ENCODE peak calls at places on chromosomes 3 and 15, in six cellular contexts. One of them, this sample, is unnamed.

GRCh38 chr3:170809021-170809974 is 60.7 kb downstream of the RPL22L1 start:
- DNase-seq in A549: peak
- DNase-seq in K562: peak
- DNase-seq in GM12878: no peak
- DNase-seq in ovary: no peak
- DNase-seq in transverse colon: peak
- DNase-seq in this sample: no peak

GRCh38 chr3:37999836-38000235 is 9.2 kb downstream of the VILL start:
- DNase-seq in ovary: peak
- DNase-seq in A549: no peak
- DNase-seq in transverse colon: no peak
- DNase-seq in K562: no peak
- DNase-seq in GM12878: no peak
- DNase-seq in this sample: peak

GRCh38 chr15:88701561-88702095 is 62.8 kb downstream of the ISG20 start:
- DNase-seq in transverse colon: peak
- DNase-seq in A549: peak
- DNase-seq in GM12878: no peak
- DNase-seq in ovary: no peak
- DNase-seq in K562: peak
- DNase-seq in this sample: no peak

GRCh38 chr15:58551084-58551763 is 119.4 kb downstream of the LIPC start:
- DNase-seq in A549: no peak
- DNase-seq in GM12878: peak
- DNase-seq in transverse colon: no peak
- DNase-seq in K562: no peak
- DNase-seq in ovary: no peak
- DNase-seq in this sample: no peak

GRCh38 chr3:69671082-69671952 is 67.9 kb upstream of the MITF start:
- DNase-seq in GM12878: no peak
- DNase-seq in transverse colon: no peak
- DNase-seq in A549: peak
- DNase-seq in K562: peak
- DNase-seq in ovary: no peak
- DNase-seq in this sample: no peak

GRCh38 chr15:39075311-39075710 is 505.6 kb upstream of the THBS1 start:
- DNase-seq in A549: no peak
- DNase-seq in transverse colon: no peak
- DNase-seq in GM12878: no peak
- DNase-seq in ovary: no peak
- DNase-seq in K562: no peak
- DNase-seq in this sample: no peak

GRCh38 chr15:38424101-38424552 is 29.8 kb upstream of the FAM98B start:
- DNase-seq in K562: no peak
- DNase-seq in ovary: no peak
- DNase-seq in transverse colon: peak
- DNase-seq in GM12878: peak
- DNase-seq in A549: no peak
- DNase-seq in this sample: no peak

GRCh38 chr3:12768579-12769527 is 9.8 kb upstream of the TMEM40 start:
- DNase-seq in transverse colon: no peak
- DNase-seq in A549: no peak
- DNase-seq in GM12878: no peak
- DNase-seq in K562: peak
- DNase-seq in ovary: no peak
- DNase-seq in this sample: no peak

GRCh38 chr15:39691229-39691628 is 91.4 kb downstream of the FSIP1 start:
- DNase-seq in A549: no peak
- DNase-seq in transverse colon: no peak
- DNase-seq in GM12878: no peak
- DNase-seq in K562: no peak
- DNase-seq in ovary: no peak
- DNase-seq in this sample: no peak

GRCh38 chr3:70832035-70832795 is 519.8 kb upstream of the MDFIC2 start:
- DNase-seq in A549: no peak
- DNase-seq in ovary: no peak
- DNase-seq in K562: no peak
- DNase-seq in GM12878: no peak
- DNase-seq in transverse colon: no peak
- DNase-seq in this sample: peak

GRCh38 chr15:77983708-77984445 is 93.6 kb downstream of the TBC1D2B start:
- DNase-seq in ovary: peak
- DNase-seq in A549: no peak
- DNase-seq in GM12878: no peak
- DNase-seq in transverse colon: no peak
- DNase-seq in K562: no peak
- DNase-seq in this sample: no peak

GRCh38 chr3:70871909-70872656 is 559.6 kb upstream of the MDFIC2 start:
- DNase-seq in A549: no peak
- DNase-seq in K562: no peak
- DNase-seq in transverse colon: no peak
- DNase-seq in ovary: no peak
- DNase-seq in GM12878: no peak
- DNase-seq in this sample: no peak

GRCh38 chr3:48034000-48034516 is 17.8 kb upstream of the MAP4 start:
- DNase-seq in K562: no peak
- DNase-seq in A549: no peak
- DNase-seq in ovary: no peak
- DNase-seq in transverse colon: no peak
- DNase-seq in GM12878: no peak
- DNase-seq in this sample: no peak

GRCh38 chr3:197494366-197495058 is 61.3 kb downstream of the BDH1 start:
- DNase-seq in ovary: no peak
- DNase-seq in K562: no peak
- DNase-seq in A549: no peak
- DNase-seq in transverse colon: peak
- DNase-seq in GM12878: no peak
- DNase-seq in this sample: no peak

GRCh38 chr3:49339947-49340800 is at the start of gene USP4:
- DNase-seq in A549: peak
- DNase-seq in K562: peak
- DNase-seq in GM12878: peak
- DNase-seq in ovary: peak
- DNase-seq in transverse colon: peak
- DNase-seq in this sample: peak

GRCh38 chr3:49339593-49339946 is 283 bp downstream of the USP4 start:
- DNase-seq in ovary: peak
- DNase-seq in GM12878: no peak
- DNase-seq in K562: peak
- DNase-seq in transverse colon: peak
- DNase-seq in A549: no peak
- DNase-seq in this sample: no peak

GRCh38 chr3:49346797-49347251 is 7.0 kb upstream of the USP4 start:
- DNase-seq in A549: no peak
- DNase-seq in GM12878: no peak
- DNase-seq in transverse colon: no peak
- DNase-seq in K562: no peak
- DNase-seq in ovary: no peak
- DNase-seq in this sample: no peak

GRCh38 chr3:49341996-49342395 is 2.1 kb upstream of the USP4 start:
- DNase-seq in GM12878: no peak
- DNase-seq in ovary: no peak
- DNase-seq in A549: no peak
- DNase-seq in K562: no peak
- DNase-seq in transverse colon: no peak
- DNase-seq in this sample: no peak

DNA sequence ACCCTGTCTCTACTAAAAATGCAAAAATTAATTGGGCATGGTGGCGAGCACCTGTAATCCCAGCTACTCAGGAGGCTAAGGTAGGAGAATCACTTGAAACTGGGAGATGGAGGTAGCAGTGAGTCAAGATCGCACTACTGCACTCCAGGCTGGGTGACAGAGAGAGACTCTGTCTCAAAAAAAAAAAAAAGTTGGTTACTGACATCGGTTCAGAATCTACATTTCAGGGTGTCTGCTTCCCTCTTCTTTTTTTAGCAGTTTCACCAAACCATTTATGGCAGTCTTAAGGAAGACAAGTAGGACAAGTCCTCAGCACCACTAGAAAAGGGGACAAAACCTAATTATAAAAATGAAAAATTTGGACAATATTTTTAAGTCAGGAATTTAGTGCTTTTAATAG is 3.3 kb upstream of the USP4 start:
- DNase-seq in transverse colon: no peak
- DNase-seq in GM12878: no peak
- DNase-seq in A549: no peak
- DNase-seq in K562: no peak
- DNase-seq in ovary: no peak
- DNase-seq in this sample: no peak
- H3K27ac ChIP-seq in transverse colon: peak
- H3K27ac ChIP-seq in GM12878: peak
- H3K27ac ChIP-seq in A549: no peak
- H3K27ac ChIP-seq in K562: no peak
- H3K27ac ChIP-seq in ovary: no peak
- H3K27ac ChIP-seq in this sample: peak

GRCh38 chr3:45145681-45146614 is at the start of gene CDCP1:
- DNase-seq in GM12878: no peak
- DNase-seq in transverse colon: peak
- DNase-seq in A549: peak
- DNase-seq in K562: peak
- DNase-seq in ovary: no peak
- DNase-seq in this sample: no peak
- TF ChIP-seq POLR2A in GM12878: no peak
- TF ChIP-seq POLR2A in transverse colon: peak
- TF ChIP-seq POLR2A in A549: no peak
- TF ChIP-seq POLR2A in K562: no peak
- TF ChIP-seq POLR2A in ovary: no peak
- TF ChIP-seq POLR2A in this sample: no peak

GRCh38 chr3:27568393-27568792 is 84.2 kb upstream of the SLC4A7 start:
- DNase-seq in K562: no peak
- DNase-seq in ovary: peak
- DNase-seq in A549: no peak
- DNase-seq in GM12878: no peak
- DNase-seq in transverse colon: peak
- DNase-seq in this sample: peak
- H3K27ac ChIP-seq in K562: no peak
- H3K27ac ChIP-seq in ovary: no peak
- H3K27ac ChIP-seq in A549: peak
- H3K27ac ChIP-seq in GM12878: no peak
- H3K27ac ChIP-seq in transverse colon: peak
- H3K27ac ChIP-seq in this sample: no peak

GRCh38 chr15:41557673-41558399 is 1.2 kb upstream of the TYRO3 start:
- DNase-seq in K562: peak
- DNase-seq in ovary: peak
- DNase-seq in GM12878: peak
- DNase-seq in A549: peak
- DNase-seq in transverse colon: peak
- DNase-seq in this sample: no peak
- TF ChIP-seq POLR2A in K562: no peak
- TF ChIP-seq POLR2A in ovary: no peak
- TF ChIP-seq POLR2A in GM12878: no peak
- TF ChIP-seq POLR2A in A549: no peak
- TF ChIP-seq POLR2A in transverse colon: no peak
- TF ChIP-seq POLR2A in this sample: no peak